ENCODE peak calls at places on chromosomes 5 and 9, in six cellular contexts. A is H54; R is SK-MEL-5; S is Right ventricle myocardium inferior; B is effector memory CD4-positive, alpha-beta T cell; M is endothelial cell. G is an unnamed sample.

GRCh38 chr9:117354252-117354847 is 60.5 kb downstream of the ASTN2 start:
- DNase-seq in S (no peak), B (no peak), A (no peak), R (no peak), M (no peak), G (no peak)

GRCh38 chr5:50807661-50808060 is 141.2 kb downstream of the PARP8 start:
- DNase-seq in R (peak), S (no peak), B (no peak), A (no peak), M (no peak), G (no peak)

GRCh38 chr5:1020461-1020961 is 11.9 kb downstream of the NKD2 start:
- DNase-seq in S (peak), M (no peak), R (no peak), A (no peak), B (no peak), G (peak)

GRCh38 chr5:150402901-150403342 is 9.8 kb downstream of the CD74 start:
- DNase-seq in R (no peak), B (no peak), A (no peak), M (no peak), S (no peak), G (peak)

GRCh38 chr9:126335837-126336236 is 9.2 kb downstream of the MVB12B start:
- DNase-seq in R (no peak), S (no peak), A (no peak), M (no peak), B (no peak), G (no peak)

GRCh38 chr9:69157751-69158466 is 16.2 kb upstream of the TJP2 start:
- DNase-seq in M (peak), B (no peak), A (peak), R (peak), S (no peak), G (no peak)

GRCh38 chr9:127955294-127956015 is 17.8 kb upstream of the DPM2 start:
- DNase-seq in S (peak), B (peak), M (no peak), A (peak), R (peak), G (peak)

GRCh38 chr9:88197016-88197415 is 58.7 kb upstream of the SPATA31C2 start:
- DNase-seq in A (peak), M (no peak), B (no peak), S (no peak), R (no peak), G (no peak)

GRCh38 chr5:141861194-141861593 is 17.0 kb downstream of the PCDH1 start:
- DNase-seq in B (no peak), S (no peak), M (no peak), R (no peak), A (no peak), G (no peak)

GRCh38 chr5:32231929-32232328 is 57.8 kb upstream of the GOLPH3 start:
- DNase-seq in A (no peak), R (no peak), S (no peak), B (no peak), M (no peak), G (peak)

GRCh38 chr9:129109504-129109903 is 1.1 kb downstream of the CRAT start:
- DNase-seq in S (no peak), M (no peak), R (peak), B (no peak), A (no peak), G (peak)

GRCh38 chr9:101098392-101098791 is 69.9 kb downstream of the PLPPR1 start:
- DNase-seq in M (no peak), A (no peak), B (no peak), R (no peak), S (no peak), G (no peak)

GRCh38 chr5:2908086-2908485 is 156.6 kb upstream of the IRX2 start:
- DNase-seq in R (no peak), S (no peak), A (no peak), M (no peak), B (no peak), G (no peak)

GRCh38 chr5:152560508-152561137 is 155.5 kb upstream of the NMUR2 start:
- DNase-seq in S (peak), B (no peak), A (peak), M (peak), R (peak), G (peak)

G was measured in left ventricle myocardium superior.